ENCODE peak calls at places on chromosomes 3 and 15, in eight cellular contexts. Y is DND-41; I is type B pancreatic cell; S is SW480; F is astrocyte of the cerebellum; V is effector CD4-positive, alpha-beta T cell; O is EL; X is AML-193. J is an unnamed sample.

GRCh38 chr15:101083336-101084045 is 164.3 kb downstream of the LRRK1 start:
- DNase-seq in F (no peak), O (no peak), I (no peak), X (no peak), Y (no peak), S (no peak), V (no peak), J (no peak)

GRCh38 chr15:51121118-51121517 is 26.4 kb upstream of the TNFAIP8L3 start:
- DNase-seq in O (peak), F (peak), S (no peak), I (no peak), X (peak), V (no peak), Y (no peak), J (peak)

GRCh38 chr3:156176048-156176447 is 55.7 kb downstream of the KCNAB1 start:
- DNase-seq in I (no peak), V (no peak), Y (no peak), X (no peak), S (no peak), O (no peak), F (no peak), J (no peak)

GRCh38 chr15:101276501-101277037 is 716 bp downstream of the SELENOS start:
- DNase-seq in Y (peak), V (no peak), O (peak), F (no peak), X (no peak), I (no peak), S (peak), J (peak)

GRCh38 chr3:10331320-10331719 is 10.4 kb upstream of the SEC13 start:
- DNase-seq in S (no peak), O (no peak), F (no peak), X (no peak), I (no peak), Y (no peak), V (no peak), J (no peak)

GRCh38 chr3:31562525-31562924 is 29.8 kb downstream of the STT3B start:
- DNase-seq in V (no peak), X (no peak), I (no peak), Y (peak), O (no peak), S (no peak), F (no peak), J (no peak)

GRCh38 chr3:154018100-154018696 is 103.0 kb upstream of the ARHGEF26 start:
- DNase-seq in F (no peak), V (no peak), S (peak), X (peak), I (no peak), Y (peak), O (peak), J (peak)

GRCh38 chr15:41501191-41501917 is 7.7 kb downstream of the ITPKA start:
- DNase-seq in O (no peak), I (no peak), V (no peak), F (no peak), X (no peak), S (no peak), Y (no peak), J (no peak)

GRCh38 chr3:18424213-18424861 is 802 bp downstream of the SATB1 start:
- DNase-seq in S (no peak), V (peak), F (no peak), X (no peak), Y (peak), O (no peak), I (no peak), J (no peak)

GRCh38 chr3:140273542-140274195 is 338.7 kb downstream of the CLSTN2 start:
- DNase-seq in I (no peak), Y (no peak), S (peak), O (no peak), F (no peak), V (no peak), X (no peak), J (no peak)

GRCh38 chr3:148464246-148464645 is 233.5 kb upstream of the AGTR1 start:
- DNase-seq in F (no peak), S (no peak), V (no peak), I (no peak), Y (no peak), X (no peak), O (peak), J (no peak)

GRCh38 chr15:99105516-99106341 is 849 bp downstream of the SYNM start:
- DNase-seq in V (no peak), S (peak), I (peak), F (no peak), X (no peak), O (peak), Y (no peak), J (peak)

J was measured in AG10803.